ENCODE peak calls at places on chromosomes 5 and 9, in eight cellular contexts. One of them, this sample, is unnamed.

GRCh38 chr9:109986423-109987055 is 206.5 kb downstream of the PALM2AKAP2 start:
- DNase-seq in right lobe of liver: no peak
- DNase-seq in lung: no peak
- DNase-seq in GM23248: peak; percentile 88
- DNase-seq in tibial nerve: no peak
- DNase-seq in mammary epithelial cell: peak; percentile 73
- DNase-seq in CD8-positive, alpha-beta memory T cell: no peak
- DNase-seq in SJSA1: no peak
- DNase-seq in this sample: no peak

GRCh38 chr5:159022178-159022556 is 77.5 kb downstream of the EBF1 start:
- DNase-seq in mammary epithelial cell: no peak
- DNase-seq in SJSA1: no peak
- DNase-seq in lung: peak; percentile 50
- DNase-seq in tibial nerve: no peak
- DNase-seq in right lobe of liver: no peak
- DNase-seq in GM23248: peak; percentile 96
- DNase-seq in CD8-positive, alpha-beta memory T cell: no peak
- DNase-seq in this sample: peak; percentile 85

GRCh38 chr9:78865757-78866156 is 568.8 kb downstream of the PSAT1 start:
- DNase-seq in lung: no peak
- DNase-seq in SJSA1: no peak
- DNase-seq in tibial nerve: no peak
- DNase-seq in right lobe of liver: no peak
- DNase-seq in mammary epithelial cell: no peak
- DNase-seq in CD8-positive, alpha-beta memory T cell: no peak
- DNase-seq in GM23248: no peak
- DNase-seq in this sample: no peak

GRCh38 chr5:66710557-66710956 is 114.4 kb downstream of the MAST4 start:
- DNase-seq in mammary epithelial cell: peak; percentile 7
- DNase-seq in right lobe of liver: no peak
- DNase-seq in tibial nerve: no peak
- DNase-seq in CD8-positive, alpha-beta memory T cell: no peak
- DNase-seq in SJSA1: no peak
- DNase-seq in GM23248: peak; percentile 68
- DNase-seq in lung: no peak
- DNase-seq in this sample: no peak

GRCh38 chr9:93232388-93232965 is 48.5 kb downstream of the WNK2 start:
- DNase-seq in lung: no peak
- DNase-seq in SJSA1: no peak
- DNase-seq in mammary epithelial cell: no peak
- DNase-seq in tibial nerve: no peak
- DNase-seq in right lobe of liver: no peak
- DNase-seq in CD8-positive, alpha-beta memory T cell: no peak
- DNase-seq in GM23248: no peak
- DNase-seq in this sample: no peak

GRCh38 chr5:108196276-108196675 is 185.6 kb downstream of the FBXL17 start:
- DNase-seq in GM23248: peak; percentile 31
- DNase-seq in tibial nerve: no peak
- DNase-seq in SJSA1: no peak
- DNase-seq in right lobe of liver: no peak
- DNase-seq in lung: no peak
- DNase-seq in mammary epithelial cell: no peak
- DNase-seq in CD8-positive, alpha-beta memory T cell: no peak
- DNase-seq in this sample: no peak

GRCh38 chr5:1009359-1010180 is 968 bp downstream of the NKD2 start:
- DNase-seq in GM23248: no peak
- DNase-seq in CD8-positive, alpha-beta memory T cell: no peak
- DNase-seq in right lobe of liver: peak; percentile 39
- DNase-seq in SJSA1: peak; percentile 45
- DNase-seq in tibial nerve: no peak
- DNase-seq in lung: no peak
- DNase-seq in mammary epithelial cell: no peak
- DNase-seq in this sample: peak; percentile 70

GRCh38 chr9:81964216-81965171 is 21.2 kb downstream of the SPATA31D3 start:
- DNase-seq in tibial nerve: no peak
- DNase-seq in SJSA1: no peak
- DNase-seq in lung: no peak
- DNase-seq in CD8-positive, alpha-beta memory T cell: no peak
- DNase-seq in right lobe of liver: no peak
- DNase-seq in mammary epithelial cell: no peak
- DNase-seq in GM23248: peak; percentile 63
- DNase-seq in this sample: no peak

GRCh38 chr5:167030500-167031120 is 1260.8 kb upstream of the WWC1 start:
- DNase-seq in tibial nerve: no peak
- DNase-seq in mammary epithelial cell: no peak
- DNase-seq in GM23248: peak; percentile 5
- DNase-seq in CD8-positive, alpha-beta memory T cell: no peak
- DNase-seq in right lobe of liver: no peak
- DNase-seq in SJSA1: peak; percentile 50
- DNase-seq in lung: no peak
- DNase-seq in this sample: no peak

GRCh38 chr9:23824241-23825142 is 1.5 kb downstream of the ELAVL2 start:
- DNase-seq in SJSA1: no peak
- DNase-seq in mammary epithelial cell: peak; percentile 60
- DNase-seq in GM23248: peak; percentile 28
- DNase-seq in lung: no peak
- DNase-seq in CD8-positive, alpha-beta memory T cell: no peak
- DNase-seq in right lobe of liver: no peak
- DNase-seq in tibial nerve: no peak
- DNase-seq in this sample: no peak

GRCh38 chr9:70120834-70121510 is 77.3 kb downstream of the MAMDC2 start:
- DNase-seq in SJSA1: peak; percentile 86
- DNase-seq in lung: peak; percentile 36
- DNase-seq in GM23248: peak; percentile 98
- DNase-seq in mammary epithelial cell: peak; percentile 98
- DNase-seq in tibial nerve: peak; percentile 50
- DNase-seq in right lobe of liver: no peak
- DNase-seq in CD8-positive, alpha-beta memory T cell: no peak
- DNase-seq in this sample: peak; percentile 86

GRCh38 chr9:127252405-127253093 is 12.0 kb upstream of the GARNL3 start:
- DNase-seq in tibial nerve: no peak
- DNase-seq in SJSA1: no peak
- DNase-seq in GM23248: peak; percentile 15
- DNase-seq in right lobe of liver: no peak
- DNase-seq in mammary epithelial cell: no peak
- DNase-seq in lung: no peak
- DNase-seq in CD8-positive, alpha-beta memory T cell: no peak
- DNase-seq in this sample: no peak

GRCh38 chr5:160045004-160045403 is 36.1 kb downstream of the TTC1 start:
- DNase-seq in CD8-positive, alpha-beta memory T cell: no peak
- DNase-seq in SJSA1: no peak
- DNase-seq in lung: no peak
- DNase-seq in GM23248: no peak
- DNase-seq in mammary epithelial cell: no peak
- DNase-seq in right lobe of liver: no peak
- DNase-seq in tibial nerve: no peak
- DNase-seq in this sample: no peak

GRCh38 chr5:10564838-10565784 is 1.2 kb downstream of the ANKRD33B start:
- DNase-seq in mammary epithelial cell: no peak
- DNase-seq in SJSA1: no peak
- DNase-seq in right lobe of liver: no peak
- DNase-seq in CD8-positive, alpha-beta memory T cell: peak; percentile 7
- DNase-seq in lung: no peak
- DNase-seq in tibial nerve: no peak
- DNase-seq in GM23248: peak; percentile 47
- DNase-seq in this sample: peak; percentile 83

GRCh38 chr5:10563132-10563939 is 534 bp upstream of the ANKRD33B start:
- DNase-seq in mammary epithelial cell: peak; percentile 70
- DNase-seq in CD8-positive, alpha-beta memory T cell: peak; percentile 27
- DNase-seq in GM23248: peak; percentile 75
- DNase-seq in right lobe of liver: peak; percentile 58
- DNase-seq in SJSA1: peak; percentile 73
- DNase-seq in tibial nerve: peak; percentile 42
- DNase-seq in lung: no peak
- DNase-seq in this sample: peak; percentile 59

GRCh38 chr5:10559883-10560282 is 4.0 kb upstream of the ANKRD33B start:
- DNase-seq in tibial nerve: no peak
- DNase-seq in GM23248: no peak
- DNase-seq in CD8-positive, alpha-beta memory T cell: no peak
- DNase-seq in lung: no peak
- DNase-seq in SJSA1: no peak
- DNase-seq in right lobe of liver: no peak
- DNase-seq in mammary epithelial cell: no peak
- DNase-seq in this sample: no peak

GRCh38 chr5:10563940-10564837 is at the start of gene ANKRD33B:
- DNase-seq in tibial nerve: peak; percentile 35
- DNase-seq in CD8-positive, alpha-beta memory T cell: peak; percentile 64
- DNase-seq in SJSA1: peak; percentile 88
- DNase-seq in lung: peak; percentile 50
- DNase-seq in mammary epithelial cell: peak; percentile 65
- DNase-seq in GM23248: peak; percentile 79
- DNase-seq in right lobe of liver: no peak
- DNase-seq in this sample: peak; percentile 90

GRCh38 chr5:10562202-10563131 is 1.4 kb upstream of the ANKRD33B start:
- DNase-seq in tibial nerve: no peak
- DNase-seq in lung: no peak
- DNase-seq in mammary epithelial cell: no peak
- DNase-seq in GM23248: no peak
- DNase-seq in CD8-positive, alpha-beta memory T cell: no peak
- DNase-seq in right lobe of liver: no peak
- DNase-seq in SJSA1: no peak
- DNase-seq in this sample: no peak
- H3K27me3 ChIP-seq in tibial nerve: no peaks in the 10 kb centered on the region
- H3K27me3 ChIP-seq in lung: no peaks in the 10 kb centered on the region
- H3K27me3 ChIP-seq in mammary epithelial cell: peaks cover 8% of the 10 kb centered on the region
- H3K27me3 ChIP-seq in GM23248: no peaks in the 10 kb centered on the region
- H3K27me3 ChIP-seq in CD8-positive, alpha-beta memory T cell: no peaks in the 10 kb centered on the region
- H3K27me3 ChIP-seq in right lobe of liver: no peaks in the 10 kb centered on the region
- H3K27me3 ChIP-seq in SJSA1: no peaks in the 10 kb centered on the region
- H3K27me3 ChIP-seq in this sample: no peaks in the 10 kb centered on the region

GRCh38 chr9:95763983-95764382 is 111.5 kb upstream of the ERCC6L2 start:
- DNase-seq in GM23248: no peak
- DNase-seq in lung: no peak
- DNase-seq in SJSA1: no peak
- DNase-seq in CD8-positive, alpha-beta memory T cell: no peak
- DNase-seq in right lobe of liver: no peak
- DNase-seq in mammary epithelial cell: no peak
- DNase-seq in tibial nerve: no peak
- DNase-seq in this sample: no peak

GRCh38 chr9:95763006-95763405 is 112.5 kb upstream of the ERCC6L2 start:
- DNase-seq in tibial nerve: no peak
- DNase-seq in lung: no peak
- DNase-seq in mammary epithelial cell: no peak
- DNase-seq in right lobe of liver: no peak
- DNase-seq in SJSA1: no peak
- DNase-seq in CD8-positive, alpha-beta memory T cell: no peak
- DNase-seq in GM23248: no peak
- DNase-seq in this sample: no peak

GRCh38 chr9:95764490-95764889 is 111.0 kb upstream of the ERCC6L2 start:
- DNase-seq in GM23248: no peak
- DNase-seq in mammary epithelial cell: no peak
- DNase-seq in right lobe of liver: no peak
- DNase-seq in tibial nerve: no peak
- DNase-seq in SJSA1: no peak
- DNase-seq in lung: no peak
- DNase-seq in CD8-positive, alpha-beta memory T cell: no peak
- DNase-seq in this sample: no peak

GRCh38 chr9:95764920-95765319 is 110.6 kb upstream of the ERCC6L2 start:
- DNase-seq in tibial nerve: no peak
- DNase-seq in SJSA1: no peak
- DNase-seq in lung: no peak
- DNase-seq in CD8-positive, alpha-beta memory T cell: no peak
- DNase-seq in mammary epithelial cell: peak; percentile 55
- DNase-seq in right lobe of liver: no peak
- DNase-seq in GM23248: no peak
- DNase-seq in this sample: no peak

GRCh38 chr9:95762322-95762721 is 113.2 kb upstream of the ERCC6L2 start:
- DNase-seq in tibial nerve: no peak
- DNase-seq in lung: no peak
- DNase-seq in mammary epithelial cell: no peak
- DNase-seq in GM23248: no peak
- DNase-seq in CD8-positive, alpha-beta memory T cell: no peak
- DNase-seq in SJSA1: no peak
- DNase-seq in right lobe of liver: no peak
- DNase-seq in this sample: no peak
- H3K4me1 ChIP-seq in tibial nerve: peaks cover 3% of the 10 kb centered on the region
- H3K4me1 ChIP-seq in lung: no peaks in the 10 kb centered on the region
- H3K4me1 ChIP-seq in mammary epithelial cell: peaks cover 8% of the 10 kb centered on the region
- H3K4me1 ChIP-seq in GM23248: peaks cover 4% of the 10 kb centered on the region
- H3K4me1 ChIP-seq in CD8-positive, alpha-beta memory T cell: no peaks in the 10 kb centered on the region
- H3K4me1 ChIP-seq in SJSA1: peaks cover 30% of the 10 kb centered on the region
- H3K4me1 ChIP-seq in right lobe of liver: no peaks in the 10 kb centered on the region
- H3K4me1 ChIP-seq in this sample: no peaks in the 10 kb centered on the region

GRCh38 chr5:179779826-179780225 is 14.0 kb upstream of the LTC4S start:
- DNase-seq in mammary epithelial cell: no peak
- DNase-seq in right lobe of liver: no peak
- DNase-seq in tibial nerve: no peak
- DNase-seq in SJSA1: no peak
- DNase-seq in CD8-positive, alpha-beta memory T cell: no peak
- DNase-seq in lung: no peak
- DNase-seq in GM23248: no peak
- DNase-seq in this sample: no peak
- H3K4me3 ChIP-seq in mammary epithelial cell: no peak overlapping the region
- H3K4me3 ChIP-seq in right lobe of liver: no peak overlapping the region
- H3K4me3 ChIP-seq in tibial nerve: no peak overlapping the region
- H3K4me3 ChIP-seq in SJSA1: no peak overlapping the region
- H3K4me3 ChIP-seq in CD8-positive, alpha-beta memory T cell: no peak overlapping the region
- H3K4me3 ChIP-seq in lung: no peak overlapping the region
- H3K4me3 ChIP-seq in GM23248: no peak overlapping the region
- H3K4me3 ChIP-seq in this sample: no peak overlapping the region

GRCh38 chr5:5649641-5650040 is 227.2 kb downstream of the ICE1 start:
- DNase-seq in mammary epithelial cell: no peak
- DNase-seq in tibial nerve: no peak
- DNase-seq in lung: no peak
- DNase-seq in GM23248: no peak
- DNase-seq in CD8-positive, alpha-beta memory T cell: no peak
- DNase-seq in right lobe of liver: no peak
- DNase-seq in SJSA1: no peak
- DNase-seq in this sample: no peak

GRCh38 chr5:5648694-5649093 is 226.2 kb downstream of the ICE1 start:
- DNase-seq in CD8-positive, alpha-beta memory T cell: no peak
- DNase-seq in lung: no peak
- DNase-seq in SJSA1: no peak
- DNase-seq in right lobe of liver: no peak
- DNase-seq in GM23248: no peak
- DNase-seq in tibial nerve: no peak
- DNase-seq in mammary epithelial cell: no peak
- DNase-seq in this sample: no peak

GRCh38 chr5:5650949-5651348 is 228.5 kb downstream of the ICE1 start:
- DNase-seq in SJSA1: no peak
- DNase-seq in mammary epithelial cell: no peak
- DNase-seq in CD8-positive, alpha-beta memory T cell: no peak
- DNase-seq in right lobe of liver: no peak
- DNase-seq in GM23248: no peak
- DNase-seq in tibial nerve: no peak
- DNase-seq in lung: no peak
- DNase-seq in this sample: no peak

GRCh38 chr5:5650242-5650641 is 227.8 kb downstream of the ICE1 start:
- DNase-seq in lung: no peak
- DNase-seq in mammary epithelial cell: no peak
- DNase-seq in right lobe of liver: no peak
- DNase-seq in GM23248: no peak
- DNase-seq in CD8-positive, alpha-beta memory T cell: no peak
- DNase-seq in tibial nerve: no peak
- DNase-seq in SJSA1: no peak
- DNase-seq in this sample: no peak

DNA sequence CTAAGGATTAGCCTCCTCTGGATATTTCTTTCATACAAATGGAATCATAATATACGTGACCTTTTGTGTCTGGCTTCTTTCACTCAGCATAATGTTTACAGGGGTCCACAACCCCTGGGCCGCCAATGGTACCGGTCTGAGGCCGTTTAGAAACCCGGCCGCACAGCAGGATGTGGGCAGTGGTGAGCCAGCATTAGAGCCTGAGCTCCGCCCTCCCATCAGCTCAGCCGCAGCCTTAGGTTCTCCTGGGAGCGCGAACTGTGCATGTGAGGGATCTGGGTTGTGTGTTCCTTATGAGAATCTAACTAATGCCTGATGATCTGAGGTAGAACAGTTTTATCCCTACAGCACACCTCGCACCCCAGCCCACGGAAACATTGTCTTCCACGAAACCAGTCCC is 229.7 kb downstream of the ICE1 start:
- DNase-seq in mammary epithelial cell: no peak
- DNase-seq in SJSA1: no peak
- DNase-seq in CD8-positive, alpha-beta memory T cell: no peak
- DNase-seq in tibial nerve: no peak
- DNase-seq in GM23248: no peak
- DNase-seq in right lobe of liver: no peak
- DNase-seq in lung: no peak
- DNase-seq in this sample: no peak
- H3K27me3 ChIP-seq in mammary epithelial cell: no peaks in the 10 kb centered on the region
- H3K27me3 ChIP-seq in SJSA1: no peaks in the 10 kb centered on the region
- H3K27me3 ChIP-seq in CD8-positive, alpha-beta memory T cell: no peaks in the 10 kb centered on the region
- H3K27me3 ChIP-seq in tibial nerve: no peaks in the 10 kb centered on the region
- H3K27me3 ChIP-seq in GM23248: no peaks in the 10 kb centered on the region
- H3K27me3 ChIP-seq in right lobe of liver: no peaks in the 10 kb centered on the region
- H3K27me3 ChIP-seq in lung: no peaks in the 10 kb centered on the region
- H3K27me3 ChIP-seq in this sample: no peaks in the 10 kb centered on the region